ENCODE peak calls at places on chromosomes 6 and 20, in eight cellular contexts. U is PC-3; C is NCI-H1417; X is activated B cell treated with CpG ODN at 0.5 μM for 24 hours; A is mucosa of gallbladder; W is AG08395; O is activated CD4-positive, alpha-beta T cell treated with anti-CD3 and anti-CD28 coated beads for 1 hour; T is caudate nucleus. Z is an unnamed sample.

GRCh38 chr6:125792680-125793079 is 1.9 kb downstream of the NCOA7 start:
- DNase-seq in O (no peak), U (no peak), C (no peak), A (no peak), X (no peak), T (no peak), W (no peak), Z (no peak)

GRCh38 chr6:75349262-75349984 is 64.8 kb upstream of the TMEM30A start:
- DNase-seq in W (peak), A (peak), T (no peak), U (no peak), C (peak), O (no peak), X (no peak), Z (no peak)

GRCh38 chr6:125974214-125974866 is 12.0 kb upstream of the TRMT11 start:
- DNase-seq in T (no peak), U (peak), C (peak), O (no peak), A (no peak), W (peak), X (no peak), Z (peak)

GRCh38 chr6:101626264-101626663 is 232.8 kb downstream of the GRIK2 start:
- DNase-seq in A (no peak), U (no peak), X (no peak), O (no peak), W (no peak), C (no peak), T (no peak), Z (no peak)

GRCh38 chr6:41505084-41506049 is 40.8 kb upstream of the FOXP4 start:
- DNase-seq in U (peak), X (peak), T (no peak), O (no peak), W (peak), A (peak), C (no peak), Z (peak)

GRCh38 chr6:34521463-34522288 is 34.5 kb downstream of the SPDEF start:
- DNase-seq in A (no peak), O (no peak), W (no peak), U (no peak), C (no peak), X (no peak), T (no peak), Z (no peak)

GRCh38 chr20:48219306-48219705 is 434.0 kb upstream of the SULF2 start:
- DNase-seq in T (no peak), W (no peak), A (no peak), C (no peak), X (no peak), U (no peak), O (no peak), Z (no peak)

GRCh38 chr6:35041086-35041855 is 99.9 kb downstream of the TCP11 start:
- DNase-seq in X (no peak), T (no peak), O (no peak), U (no peak), A (no peak), C (no peak), W (no peak), Z (no peak)

GRCh38 chr20:59145926-59146800 is 17.5 kb upstream of the ZNF831 start:
- DNase-seq in W (no peak), A (no peak), T (peak), U (no peak), X (no peak), C (no peak), O (peak), Z (no peak)

GRCh38 chr6:3336066-3336786 is 77.5 kb downstream of the PSMG4 start:
- DNase-seq in X (no peak), C (no peak), A (no peak), O (no peak), W (no peak), U (no peak), T (no peak), Z (no peak)

GRCh38 chr20:40457404-40457803 is 231.6 kb downstream of the MAFB start:
- DNase-seq in T (no peak), A (no peak), C (no peak), O (no peak), X (no peak), U (no peak), W (no peak), Z (no peak)

GRCh38 chr6:107275330-107275865 is 160.1 kb upstream of the BEND3 start:
- DNase-seq in X (no peak), O (no peak), T (no peak), W (no peak), U (peak), A (no peak), C (no peak), Z (peak)

GRCh38 chr20:57211949-57212889 is 54.2 kb downstream of the BMP7 start:
- DNase-seq in X (no peak), O (no peak), W (peak), C (peak), A (peak), U (peak), T (no peak), Z (no peak)

GRCh38 chr6:155126727-155127439 is 131.8 kb downstream of the TIAM2 start:
- DNase-seq in O (no peak), C (no peak), T (no peak), U (peak), W (peak), A (no peak), X (no peak), Z (no peak)

Z was measured in erythroblast.